ENCODE peak calls at places on chromosomes 7 and 10, in six cellular contexts. T is neuronal stem cell, K is heart left ventricle, S is tibial artery, R is neural progenitor cell, C is suprapubic skin. V is an unnamed sample.
A peak's percentile ranks its signal among the peaks of the same experiment; 100 is the strongest.

GRCh38 chr7:6640246-6640721 is 3.2 kb downstream of the ZNF316 start:
- DNase-seq in T (no peak), K (peak; percentile 68), S (no peak), R (peak; percentile 75), C (no peak), V (no peak)

GRCh38 chr7:46811529-46811928 is 770.4 kb downstream of the TNS3 start:
- DNase-seq in T (no peak), K (peak; percentile 74), S (no peak), R (no peak), C (peak; percentile 66), V (no peak)

GRCh38 chr10:122637371-122637770 is 62.3 kb downstream of the C10orf120 start:
- DNase-seq in T (no peak), K (peak; percentile 52), S (peak; percentile 33), R (no peak), C (no peak), V (no peak)

GRCh38 chr7:42065942-42066341 is 171.1 kb downstream of the GLI3 start:
- DNase-seq in T (peak; percentile 82), K (no peak), S (no peak), R (peak; percentile 93), C (no peak), V (no peak)

GRCh38 chr10:96910488-96911395 is 78.6 kb downstream of the LCOR start:
- DNase-seq in T (peak; percentile 26), K (no peak), S (no peak), R (peak; percentile 64), C (no peak), V (peak; percentile 29)

GRCh38 chr10:26829810-26830515 is 30.8 kb downstream of the ABI1 start:
- DNase-seq in T (no peak), K (no peak), S (no peak), R (no peak), C (no peak), V (no peak)

GRCh38 chr10:21978191-21978862 is 25.2 kb downstream of the DNAJC1 start:
- DNase-seq in T (no peak), K (no peak), S (no peak), R (peak; percentile 45), C (no peak), V (no peak)

GRCh38 chr7:91169819-91170218 is 94.4 kb upstream of the FZD1 start:
- DNase-seq in T (no peak), K (no peak), S (no peak), R (no peak), C (no peak), V (no peak)

GRCh38 chr7:41817386-41817785 is 114.5 kb upstream of the INHBA start:
- DNase-seq in T (no peak), K (no peak), S (no peak), R (no peak), C (no peak), V (no peak)

GRCh38 chr10:125639846-125640245 is 43.1 kb downstream of the TEX36 start:
- DNase-seq in T (no peak), K (no peak), S (no peak), R (no peak), C (no peak), V (no peak)

GRCh38 chr10:91162050-91162494 is 58.4 kb upstream of the PCGF5 start:
- DNase-seq in T (no peak), K (no peak), S (no peak), R (no peak), C (no peak), V (no peak)

GRCh38 chr7:30183712-30184372 is 49.1 kb downstream of the MTURN start:
- DNase-seq in T (no peak), K (no peak), S (no peak), R (no peak), C (no peak), V (no peak)

GRCh38 chr7:122887198-122887597 is 938 bp upstream of the CADPS2 start:
- DNase-seq in T (peak; percentile 41), K (peak; percentile 73), S (peak; percentile 79), R (peak; percentile 84), C (peak; percentile 68), V (no peak)

GRCh38 chr10:30992671-30993070 is 39.0 kb downstream of the ZNF438 start:
- DNase-seq in T (no peak), K (no peak), S (no peak), R (no peak), C (no peak), V (no peak)

GRCh38 chr10:43206391-43207235 is 60.3 kb downstream of the RASGEF1A start:
- DNase-seq in T (no peak), K (peak; percentile 25), S (peak; percentile 41), R (no peak), C (peak; percentile 43), V (no peak)

GRCh38 chr7:26001662-26002244 is 150.2 kb upstream of the NFE2L3 start:
- DNase-seq in T (no peak), K (no peak), S (no peak), R (no peak), C (no peak), V (no peak)

GRCh38 chr10:47057471-47057870 is 146.2 kb downstream of the PTPN20 start:
- DNase-seq in T (no peak), K (no peak), S (no peak), R (no peak), C (no peak), V (no peak)

GRCh38 chr10:84933402-84933801 is 605.0 kb downstream of the CCSER2 start:
- DNase-seq in T (no peak), K (no peak), S (no peak), R (no peak), C (no peak), V (no peak)

GRCh38 chr10:107442035-107442505 is 277.6 kb upstream of the SORCS1 start:
- DNase-seq in T (no peak), K (no peak), S (no peak), R (no peak), C (no peak), V (no peak)

GRCh38 chr7:130941322-130942210 is 207.6 kb upstream of the KLF14 start:
- DNase-seq in T (no peak), K (peak; percentile 53), S (no peak), R (no peak), C (no peak), V (peak; percentile 52)

GRCh38 chr7:130943981-130944380 is 210.0 kb upstream of the KLF14 start:
- DNase-seq in T (no peak), K (no peak), S (no peak), R (no peak), C (no peak), V (no peak)

GRCh38 chr7:130943336-130943901 is 209.4 kb upstream of the KLF14 start:
- DNase-seq in T (no peak), K (no peak), S (no peak), R (no peak), C (no peak), V (no peak)

GRCh38 chr7:130940907-130941306 is 206.9 kb upstream of the KLF14 start:
- DNase-seq in T (no peak), K (no peak), S (no peak), R (no peak), C (no peak), V (no peak)

GRCh38 chr7:130942211-130942964 is 208.4 kb upstream of the KLF14 start:
- DNase-seq in T (no peak), K (no peak), S (no peak), R (no peak), C (no peak), V (peak; percentile 47)
- H3K4me1 ChIP-seq in T (peaks cover 50% of the 10 kb centered on the region), K (peaks cover 30% of the 10 kb centered on the region), S (peaks cover 35% of the 10 kb centered on the region), R (peaks cover 29% of the 10 kb centered on the region), C (peaks cover 60% of the 10 kb centered on the region), V (peaks cover 88% of the 10 kb centered on the region)

DNA sequence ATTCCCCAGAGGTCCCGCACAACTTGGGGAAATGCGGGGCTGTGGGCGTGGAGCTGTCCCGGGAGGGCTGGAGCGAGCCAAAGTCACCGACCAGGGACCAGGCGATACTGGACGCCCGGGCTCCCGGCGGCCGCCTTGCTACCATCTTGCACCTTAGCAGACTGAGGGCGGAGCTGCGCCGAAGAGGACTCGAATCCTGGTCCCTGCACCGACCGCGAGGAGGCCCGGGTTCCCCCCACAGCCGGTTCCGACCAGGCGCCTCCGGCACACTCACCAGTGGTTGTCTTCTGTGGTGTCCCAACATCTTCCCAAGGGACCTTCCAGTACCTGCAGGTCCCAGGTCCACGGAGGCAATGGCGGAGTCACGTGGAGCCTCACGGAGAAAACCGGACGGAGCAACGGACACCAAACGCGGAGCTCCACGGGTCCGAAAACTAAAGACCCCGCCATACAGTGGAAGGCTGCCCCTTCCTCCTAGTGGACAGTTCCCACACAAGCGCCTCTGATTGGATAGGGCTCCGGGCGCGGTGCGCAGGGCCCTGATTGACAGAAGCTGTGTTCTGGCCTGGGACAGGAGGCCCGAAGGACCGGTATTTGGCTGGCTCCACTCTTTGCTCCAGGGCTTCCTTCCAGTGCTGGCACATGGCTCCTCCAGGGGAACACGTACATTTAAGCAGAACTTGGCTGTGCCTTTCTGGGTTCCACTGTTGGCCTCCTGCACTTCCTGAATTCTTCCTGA is 124.6 kb upstream of the ZNF479 start:
- DNase-seq in T (no peak), K (no peak), S (no peak), R (no peak), C (no peak), V (no peak)
- H3K9me3 ChIP-seq in T (no peaks in the 10 kb centered on the region), K (no peaks in the 10 kb centered on the region), S (peaks cover 29% of the 10 kb centered on the region), R (peaks cover 20% of the 10 kb centered on the region), C (peaks cover 10% of the 10 kb centered on the region), V (peaks cover 24% of the 10 kb centered on the region)

GRCh38 chr10:79304479-79305087 is 42.7 kb upstream of the PPIF start:
- DNase-seq in T (no peak), K (no peak), S (no peak), R (no peak), C (no peak), V (no peak)

GRCh38 chr10:79303631-79304478 is 43.4 kb upstream of the PPIF start:
- DNase-seq in T (no peak), K (no peak), S (no peak), R (no peak), C (no peak), V (no peak)

GRCh38 chr10:79306644-79307220 is 40.5 kb upstream of the PPIF start:
- DNase-seq in T (no peak), K (no peak), S (no peak), R (no peak), C (no peak), V (no peak)

GRCh38 chr10:79305988-79306387 is 41.3 kb upstream of the PPIF start:
- DNase-seq in T (no peak), K (no peak), S (no peak), R (no peak), C (no peak), V (no peak)

GRCh38 chr10:79305515-79305914 is 41.8 kb upstream of the PPIF start:
- DNase-seq in T (no peak), K (no peak), S (no peak), R (no peak), C (no peak), V (no peak)
- H3K36me3 ChIP-seq in T (peaks cover 97% of the 10 kb centered on the region), K (peaks cover 98% of the 10 kb centered on the region), S (peaks cover 74% of the 10 kb centered on the region), R (no peaks in the 10 kb centered on the region), C (peaks cover 99% of the 10 kb centered on the region), V (peaks cover 54% of the 10 kb centered on the region)

DNA sequence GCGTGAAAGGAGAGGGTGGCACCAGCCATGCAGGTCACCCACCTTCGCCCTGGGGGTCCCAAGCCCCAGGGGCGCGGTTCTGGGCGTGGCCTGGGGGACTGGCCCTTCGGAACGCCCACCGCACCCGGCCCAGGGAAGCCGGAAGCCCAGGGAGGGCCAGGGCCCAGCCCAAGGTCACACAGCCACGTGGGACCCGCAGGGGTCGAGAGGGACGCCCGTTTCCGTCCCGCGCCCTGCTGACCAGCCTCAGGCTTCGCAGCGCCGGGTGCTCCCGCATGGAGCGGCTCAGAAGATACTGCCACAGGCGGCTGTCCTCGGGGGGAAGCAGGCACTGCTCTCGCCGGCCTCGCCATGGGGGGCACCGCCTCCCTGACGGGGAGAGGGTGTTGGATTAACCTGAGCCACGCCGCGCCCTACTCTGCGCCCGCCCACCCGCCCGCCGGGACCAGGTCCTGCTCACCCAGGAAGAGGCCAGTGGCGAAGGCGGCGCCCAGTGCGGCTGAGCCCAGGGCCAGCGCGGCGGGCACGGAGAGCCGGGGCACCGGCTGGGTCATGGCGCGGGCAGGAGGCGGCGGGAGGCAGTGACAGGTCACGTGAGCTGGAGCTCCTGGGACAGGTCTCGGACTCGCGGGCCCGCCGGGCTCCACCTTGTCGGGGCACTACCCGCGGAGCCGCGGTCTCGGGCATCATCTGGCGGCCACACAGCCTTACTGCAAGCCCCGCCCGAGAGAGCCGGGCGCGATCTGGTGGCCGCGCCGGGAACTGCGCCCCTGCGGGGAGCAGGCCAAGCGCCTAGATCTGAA is at the start of gene COMTD1:
- DNase-seq in T (peak; percentile 85), K (peak; percentile 95), S (peak; percentile 95), R (peak; percentile 95), C (peak; percentile 95), V (peak; percentile 92)
- H3K4me1 ChIP-seq in T (peaks cover 3% of the 10 kb centered on the region), K (peaks cover 26% of the 10 kb centered on the region), S (peaks cover 7% of the 10 kb centered on the region), R (no peaks in the 10 kb centered on the region), C (peaks cover 30% of the 10 kb centered on the region), V (peaks cover 22% of the 10 kb centered on the region)

V was measured in CD4-positive, CD25-positive, alpha-beta regulatory T cell.